ENCODE peak calls at places on chromosomes 11 and 22, in eight cellular contexts. S, Z, Q, A, Y, I, U and X are unnamed samples.

GRCh38 chr11:35478411-35479139 is 46.8 kb downstream of the PAMR1 start:
- DNase-seq in U (no peak), Y (peak), S (peak), Z (no peak), Q (no peak), I (no peak), A (no peak), X (no peak)

GRCh38 chr11:819943-820649 is 1.4 kb downstream of the PNPLA2 start:
- DNase-seq in Y (peak), Q (peak), Z (peak), I (peak), S (peak), U (no peak), A (peak), X (no peak)

GRCh38 chr22:37907036-37907954 is 1.2 kb downstream of the MICALL1 start:
- DNase-seq in I (peak), Y (peak), A (no peak), Q (no peak), Z (peak), U (no peak), S (no peak), X (no peak)

GRCh38 chr22:39748877-39749276 is 144.7 kb downstream of the ENTHD1 start:
- DNase-seq in S (no peak), A (no peak), Q (peak), U (peak), Y (no peak), Z (peak), I (no peak), X (no peak)

GRCh38 chr22:28911279-28911640 is 27.9 kb downstream of the ZNRF3 start:
- DNase-seq in Y (no peak), I (no peak), S (no peak), U (no peak), Q (no peak), A (no peak), Z (no peak), X (no peak)

GRCh38 chr22:25488244-25489020 is 76.0 kb upstream of the GRK3 start:
- DNase-seq in Q (peak), Y (peak), S (peak), A (peak), Z (peak), I (peak), U (no peak), X (no peak)

GRCh38 chr11:44257338-44258189 is 52.4 kb downstream of the ALX4 start:
- DNase-seq in A (no peak), Z (no peak), I (no peak), U (no peak), Q (no peak), Y (no peak), S (no peak), X (no peak)

GRCh38 chr22:28930357-28931007 is 47.1 kb downstream of the ZNRF3 start:
- DNase-seq in A (no peak), I (no peak), U (no peak), Z (no peak), S (no peak), Q (no peak), Y (no peak), X (no peak)

GRCh38 chr11:10916674-10917073 is 58.8 kb upstream of the ZBED5 start:
- DNase-seq in Z (no peak), Y (no peak), I (no peak), S (no peak), U (no peak), Q (no peak), A (no peak), X (no peak)

GRCh38 chr22:46931414-46931813 is 169.0 kb downstream of the TBC1D22A start:
- DNase-seq in Q (no peak), U (no peak), Y (no peak), A (no peak), S (no peak), I (no peak), Z (peak), X (no peak)

GRCh38 chr11:44619931-44620725 is 54.7 kb downstream of the CD82 start:
- DNase-seq in A (no peak), Q (no peak), Y (no peak), U (no peak), Z (no peak), I (no peak), S (no peak), X (no peak)

GRCh38 chr11:65304613-65305012 is 10.1 kb upstream of the CDC42EP2 start:
- DNase-seq in U (no peak), S (no peak), Z (no peak), I (no peak), Q (no peak), A (no peak), Y (no peak), X (no peak)

GRCh38 chr11:60872124-60872951 is 5.0 kb downstream of the ZP1 start:
- DNase-seq in A (no peak), Z (peak), Y (no peak), Q (no peak), S (no peak), U (no peak), I (no peak), X (no peak)

GRCh38 chr11:61384271-61385242 is 7.8 kb upstream of the TMEM216 start:
- DNase-seq in Q (peak), U (no peak), Y (peak), Z (no peak), S (no peak), A (no peak), I (no peak), X (no peak)

GRCh38 chr22:28798810-28799124 is 1.6 kb downstream of the XBP1 start:
- DNase-seq in U (no peak), Y (no peak), I (no peak), S (no peak), Z (no peak), A (no peak), Q (no peak), X (no peak)

GRCh38 chr11:15801126-15801525 is 555.2 kb downstream of the SOX6 start:
- DNase-seq in U (no peak), Z (no peak), Y (no peak), S (no peak), I (no peak), A (no peak), Q (no peak), X (no peak)

GRCh38 chr11:73912045-73912444 is 35.2 kb downstream of the PAAF1 start:
- DNase-seq in I (no peak), S (no peak), Y (no peak), Z (no peak), A (no peak), U (no peak), Q (no peak), X (no peak)

GRCh38 chr11:67076202-67076601 is 19.6 kb downstream of the RHOD start:
- DNase-seq in S (no peak), Q (no peak), Z (no peak), U (no peak), I (no peak), Y (no peak), A (no peak), X (no peak)

GRCh38 chr11:15175780-15176179 is 61.1 kb downstream of the INSC start:
- DNase-seq in Y (no peak), I (no peak), U (no peak), Z (no peak), Q (no peak), S (no peak), A (no peak), X (no peak)

GRCh38 chr11:80297808-80298460 is 857.1 kb upstream of the TENM4 start:
- DNase-seq in S (no peak), Y (no peak), I (no peak), Q (no peak), Z (peak), A (no peak), U (no peak), X (no peak)

GRCh38 chr22:25213221-25213620 is 6.2 kb upstream of the CRYBB2 start:
- DNase-seq in Y (no peak), Q (no peak), A (no peak), I (no peak), S (no peak), Z (no peak), U (no peak), X (no peak)

GRCh38 chr22:20857838-20858614 is 585 bp downstream of the PI4KA start:
- DNase-seq in Q (peak), I (peak), S (peak), Z (peak), U (no peak), Y (peak), A (peak), X (peak)

GRCh38 chr22:36862251-36863242 is 1.7 kb downstream of the NCF4 start:
- DNase-seq in S (no peak), A (no peak), Z (no peak), U (no peak), Q (no peak), Y (no peak), I (no peak), X (no peak)

GRCh38 chr22:48428556-48429371 is 1398.9 kb downstream of the BRD1 start:
- DNase-seq in Q (no peak), I (no peak), Y (no peak), Z (peak), A (no peak), U (no peak), S (no peak), X (no peak)

GRCh38 chr11:96943970-96944369 is 554.2 kb downstream of the JRKL start:
- DNase-seq in S (no peak), A (no peak), I (no peak), Z (no peak), Y (peak), Q (no peak), U (no peak), X (no peak)

GRCh38 chr11:20112291-20113146 is 47.8 kb downstream of the DBX1 start:
- DNase-seq in Q (no peak), Y (peak), S (peak), I (peak), U (peak), Z (peak), A (peak), X (peak)

GRCh38 chr11:85483861-85484260 is 143.3 kb downstream of the DLG2 start:
- DNase-seq in U (no peak), I (no peak), Z (peak), Q (no peak), S (no peak), A (no peak), Y (no peak), X (no peak)

GRCh38 chr11:68269414-68270081 is 2.2 kb downstream of the C11orf24 start:
- DNase-seq in Q (no peak), S (no peak), I (peak), Y (no peak), U (no peak), Z (peak), A (peak), X (no peak)

GRCh38 chr11:46240371-46240770 is 37.1 kb upstream of the CREB3L1 start:
- DNase-seq in Q (no peak), A (no peak), Z (peak), S (no peak), Y (no peak), U (no peak), I (no peak), X (no peak)

GRCh38 chr11:104573431-104573830 is 324.8 kb downstream of the CASP12 start:
- DNase-seq in I (no peak), Z (peak), A (no peak), Q (no peak), S (no peak), U (no peak), Y (no peak), X (no peak)

GRCh38 chr11:48087974-48088681 is 107.8 kb downstream of the PTPRJ start:
- DNase-seq in Z (no peak), Y (peak), A (no peak), Q (no peak), I (no peak), U (no peak), S (no peak), X (peak)

GRCh38 chr11:86818466-86819282 is 18.3 kb downstream of the PRSS23 start:
- DNase-seq in Z (peak), U (no peak), A (no peak), Y (peak), S (no peak), Q (peak), I (no peak), X (peak)

GRCh38 chr22:48088926-48089536 is 1326.6 kb downstream of the TBC1D22A start:
- DNase-seq in S (no peak), A (no peak), Y (peak), Z (no peak), Q (no peak), I (no peak), U (no peak), X (no peak)